ENCODE peak calls at places on chromosomes 11 and 22, in seven cellular contexts. One of them, this sample, is unnamed.

GRCh38 chr11:86696004-86696403 is 23.6 kb upstream of the ME3 start:
- DNase-seq in dorsolateral prefrontal cortex: no peak
- DNase-seq in RWPE1: peak; percentile 91
- DNase-seq in tibial nerve: no peak
- DNase-seq in CD8-positive, alpha-beta memory T cell: no peak
- DNase-seq in astrocyte: peak; percentile 97
- DNase-seq in kidney: no peak
- DNase-seq in this sample: no peak

GRCh38 chr11:63869686-63870085 is 30.8 kb downstream of the MARK2 start:
- DNase-seq in dorsolateral prefrontal cortex: no peak
- DNase-seq in RWPE1: no peak
- DNase-seq in tibial nerve: no peak
- DNase-seq in CD8-positive, alpha-beta memory T cell: peak; percentile 74
- DNase-seq in astrocyte: no peak
- DNase-seq in kidney: no peak
- DNase-seq in this sample: no peak

GRCh38 chr11:79173615-79174014 is 267.2 kb downstream of the TENM4 start:
- DNase-seq in dorsolateral prefrontal cortex: no peak
- DNase-seq in RWPE1: no peak
- DNase-seq in tibial nerve: no peak
- DNase-seq in CD8-positive, alpha-beta memory T cell: no peak
- DNase-seq in astrocyte: peak; percentile 78
- DNase-seq in kidney: no peak
- DNase-seq in this sample: no peak

GRCh38 chr11:84817998-84818397 is 809.1 kb downstream of the DLG2 start:
- DNase-seq in dorsolateral prefrontal cortex: no peak
- DNase-seq in RWPE1: peak; percentile 27
- DNase-seq in tibial nerve: no peak
- DNase-seq in CD8-positive, alpha-beta memory T cell: no peak
- DNase-seq in astrocyte: peak; percentile 30
- DNase-seq in kidney: no peak
- DNase-seq in this sample: no peak

GRCh38 chr11:101915811-101916291 is 471 bp downstream of the ANGPTL5 start:
- DNase-seq in dorsolateral prefrontal cortex: no peak
- DNase-seq in RWPE1: no peak
- DNase-seq in tibial nerve: no peak
- DNase-seq in CD8-positive, alpha-beta memory T cell: no peak
- DNase-seq in astrocyte: peak; percentile 25
- DNase-seq in kidney: no peak
- DNase-seq in this sample: no peak

GRCh38 chr11:35323076-35323868 is 96.1 kb downstream of the SLC1A2 start:
- DNase-seq in dorsolateral prefrontal cortex: no peak
- DNase-seq in RWPE1: no peak
- DNase-seq in tibial nerve: no peak
- DNase-seq in CD8-positive, alpha-beta memory T cell: no peak
- DNase-seq in astrocyte: peak; percentile 46
- DNase-seq in kidney: no peak
- DNase-seq in this sample: no peak

GRCh38 chr11:9351956-9352355 is 32.5 kb upstream of the IPO7 start:
- DNase-seq in dorsolateral prefrontal cortex: no peak
- DNase-seq in RWPE1: peak; percentile 46
- DNase-seq in tibial nerve: no peak
- DNase-seq in CD8-positive, alpha-beta memory T cell: no peak
- DNase-seq in astrocyte: peak; percentile 30
- DNase-seq in kidney: no peak
- DNase-seq in this sample: no peak

GRCh38 chr22:39707351-39707750 is 136.8 kb downstream of the CACNA1I start:
- DNase-seq in dorsolateral prefrontal cortex: no peak
- DNase-seq in RWPE1: no peak
- DNase-seq in tibial nerve: no peak
- DNase-seq in CD8-positive, alpha-beta memory T cell: no peak
- DNase-seq in astrocyte: no peak
- DNase-seq in kidney: no peak
- DNase-seq in this sample: no peak

GRCh38 chr11:26867286-26867685 is 126.6 kb upstream of the FIBIN start:
- DNase-seq in dorsolateral prefrontal cortex: no peak
- DNase-seq in RWPE1: no peak
- DNase-seq in tibial nerve: no peak
- DNase-seq in CD8-positive, alpha-beta memory T cell: no peak
- DNase-seq in astrocyte: no peak
- DNase-seq in kidney: no peak
- DNase-seq in this sample: no peak

GRCh38 chr22:44670220-44670983 is 31.6 kb upstream of the PRR5 start:
- DNase-seq in dorsolateral prefrontal cortex: no peak
- DNase-seq in RWPE1: no peak
- DNase-seq in tibial nerve: no peak
- DNase-seq in CD8-positive, alpha-beta memory T cell: no peak
- DNase-seq in astrocyte: no peak
- DNase-seq in kidney: peak; percentile 48
- DNase-seq in this sample: no peak

GRCh38 chr22:44669725-44670027 is 32.3 kb upstream of the PRR5 start:
- DNase-seq in dorsolateral prefrontal cortex: no peak
- DNase-seq in RWPE1: no peak
- DNase-seq in tibial nerve: no peak
- DNase-seq in CD8-positive, alpha-beta memory T cell: no peak
- DNase-seq in astrocyte: no peak
- DNase-seq in kidney: peak; percentile 67
- DNase-seq in this sample: no peak

GRCh38 chr22:44667829-44668189 is 34.2 kb upstream of the PRR5 start:
- DNase-seq in dorsolateral prefrontal cortex: no peak
- DNase-seq in RWPE1: no peak
- DNase-seq in tibial nerve: no peak
- DNase-seq in CD8-positive, alpha-beta memory T cell: peak; percentile 91
- DNase-seq in astrocyte: no peak
- DNase-seq in kidney: peak; percentile 50
- DNase-seq in this sample: no peak

GRCh38 chr22:44668190-44668885 is 33.7 kb upstream of the PRR5 start:
- DNase-seq in dorsolateral prefrontal cortex: no peak
- DNase-seq in RWPE1: no peak
- DNase-seq in tibial nerve: no peak
- DNase-seq in CD8-positive, alpha-beta memory T cell: peak; percentile 77
- DNase-seq in astrocyte: no peak
- DNase-seq in kidney: peak; percentile 78
- DNase-seq in this sample: no peak

DNA sequence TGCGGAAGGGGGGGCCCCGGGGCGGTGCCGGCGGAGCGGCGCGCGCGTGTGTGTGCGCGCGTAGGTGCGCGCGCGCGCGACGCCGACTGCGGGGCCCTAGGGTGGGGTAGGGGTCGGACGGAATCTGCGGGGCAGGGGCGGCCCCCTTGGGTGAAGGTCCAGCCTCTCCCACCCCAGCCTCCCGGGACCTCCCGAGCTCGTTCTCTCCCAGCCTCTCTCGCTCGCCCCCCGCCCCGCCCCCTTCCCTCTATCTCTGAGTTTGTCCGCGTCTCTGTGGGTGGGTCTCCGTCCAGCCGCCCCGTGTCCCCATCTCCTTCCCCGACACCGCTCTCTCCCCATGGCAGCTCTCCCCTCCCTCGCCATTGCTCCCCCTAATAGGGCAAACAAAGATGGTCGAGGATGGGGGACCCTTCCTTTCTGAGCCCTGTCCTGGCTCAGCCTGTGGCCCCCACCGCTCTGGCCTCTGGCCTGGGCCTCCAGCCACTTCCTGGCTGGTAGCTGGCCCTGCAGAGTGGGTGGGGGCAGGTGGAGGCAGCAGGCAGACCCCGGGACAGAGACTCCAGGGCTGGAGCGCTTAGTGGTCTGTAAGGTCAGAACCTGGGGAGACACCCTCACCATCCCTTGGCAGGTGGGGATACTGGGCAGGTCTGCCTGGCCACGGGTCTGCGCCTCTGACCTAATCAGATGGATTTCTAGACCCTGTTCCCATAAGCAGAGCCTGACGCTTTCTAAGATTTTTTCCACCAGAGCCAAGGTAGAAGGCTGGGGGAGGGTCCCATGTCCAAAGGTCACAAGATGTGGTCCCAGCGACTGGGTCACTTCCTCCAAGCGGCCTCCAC is 32.9 kb upstream of the PRR5 start:
- DNase-seq in dorsolateral prefrontal cortex: no peak
- DNase-seq in RWPE1: no peak
- DNase-seq in tibial nerve: no peak
- DNase-seq in CD8-positive, alpha-beta memory T cell: peak; percentile 58
- DNase-seq in astrocyte: no peak
- DNase-seq in kidney: peak; percentile 78
- DNase-seq in this sample: no peak
- H3K27ac ChIP-seq in dorsolateral prefrontal cortex: no peak overlapping the region
- H3K27ac ChIP-seq in RWPE1: no peak overlapping the region
- H3K27ac ChIP-seq in tibial nerve: no peak overlapping the region
- H3K27ac ChIP-seq in CD8-positive, alpha-beta memory T cell: peak overlapping the region; percentile 15
- H3K27ac ChIP-seq in astrocyte: no peak overlapping the region
- H3K27ac ChIP-seq in kidney: no peak overlapping the region
- H3K27ac ChIP-seq in this sample: no peak overlapping the region

GRCh38 chr11:108648528-108648885 is 16.4 kb upstream of the DDX10 start:
- DNase-seq in dorsolateral prefrontal cortex: no peak
- DNase-seq in RWPE1: no peak
- DNase-seq in tibial nerve: no peak
- DNase-seq in CD8-positive, alpha-beta memory T cell: no peak
- DNase-seq in astrocyte: no peak
- DNase-seq in kidney: no peak
- DNase-seq in this sample: no peak
- H3K27ac ChIP-seq in dorsolateral prefrontal cortex: no peak overlapping the region
- H3K27ac ChIP-seq in RWPE1: no peak overlapping the region
- H3K27ac ChIP-seq in tibial nerve: no peak overlapping the region
- H3K27ac ChIP-seq in CD8-positive, alpha-beta memory T cell: no peak overlapping the region
- H3K27ac ChIP-seq in astrocyte: no peak overlapping the region
- H3K27ac ChIP-seq in kidney: no peak overlapping the region
- H3K27ac ChIP-seq in this sample: no peak overlapping the region

GRCh38 chr11:69123593-69124545 is 31.9 kb upstream of the SMIM38 start:
- DNase-seq in dorsolateral prefrontal cortex: no peak
- DNase-seq in RWPE1: no peak
- DNase-seq in tibial nerve: no peak
- DNase-seq in CD8-positive, alpha-beta memory T cell: no peak
- DNase-seq in astrocyte: no peak
- DNase-seq in kidney: peak; percentile 73
- DNase-seq in this sample: no peak

GRCh38 chr11:69121621-69122336 is 34.0 kb upstream of the SMIM38 start:
- DNase-seq in dorsolateral prefrontal cortex: no peak
- DNase-seq in RWPE1: no peak
- DNase-seq in tibial nerve: no peak
- DNase-seq in CD8-positive, alpha-beta memory T cell: no peak
- DNase-seq in astrocyte: no peak
- DNase-seq in kidney: peak; percentile 70
- DNase-seq in this sample: no peak

GRCh38 chr11:69121021-69121420 is 34.7 kb upstream of the SMIM38 start:
- DNase-seq in dorsolateral prefrontal cortex: no peak
- DNase-seq in RWPE1: no peak
- DNase-seq in tibial nerve: no peak
- DNase-seq in CD8-positive, alpha-beta memory T cell: no peak
- DNase-seq in astrocyte: no peak
- DNase-seq in kidney: peak; percentile 53
- DNase-seq in this sample: no peak

GRCh38 chr11:69122642-69123431 is 32.9 kb upstream of the SMIM38 start:
- DNase-seq in dorsolateral prefrontal cortex: no peak
- DNase-seq in RWPE1: peak; percentile 96
- DNase-seq in tibial nerve: no peak
- DNase-seq in CD8-positive, alpha-beta memory T cell: no peak
- DNase-seq in astrocyte: peak; percentile 73
- DNase-seq in kidney: peak; percentile 97
- DNase-seq in this sample: no peak

GRCh38 chr11:69122337-69122641 is 33.4 kb upstream of the SMIM38 start:
- DNase-seq in dorsolateral prefrontal cortex: no peak
- DNase-seq in RWPE1: no peak
- DNase-seq in tibial nerve: no peak
- DNase-seq in CD8-positive, alpha-beta memory T cell: no peak
- DNase-seq in astrocyte: no peak
- DNase-seq in kidney: no peak
- DNase-seq in this sample: no peak
- H3K27ac ChIP-seq in dorsolateral prefrontal cortex: no peak overlapping the region
- H3K27ac ChIP-seq in RWPE1: peak overlapping the region; percentile 95
- H3K27ac ChIP-seq in tibial nerve: peak overlapping the region; percentile 48
- H3K27ac ChIP-seq in CD8-positive, alpha-beta memory T cell: no peak overlapping the region
- H3K27ac ChIP-seq in astrocyte: no peak overlapping the region
- H3K27ac ChIP-seq in kidney: peak overlapping the region; percentile 89
- H3K27ac ChIP-seq in this sample: no peak overlapping the region

GRCh38 chr22:44743804-44744211 is 8.6 kb upstream of the ARHGAP8 start:
- DNase-seq in dorsolateral prefrontal cortex: no peak
- DNase-seq in RWPE1: no peak
- DNase-seq in tibial nerve: no peak
- DNase-seq in CD8-positive, alpha-beta memory T cell: no peak
- DNase-seq in astrocyte: no peak
- DNase-seq in kidney: no peak
- DNase-seq in this sample: no peak

GRCh38 chr22:44746836-44747519 is 5.4 kb upstream of the ARHGAP8 start:
- DNase-seq in dorsolateral prefrontal cortex: no peak
- DNase-seq in RWPE1: no peak
- DNase-seq in tibial nerve: no peak
- DNase-seq in CD8-positive, alpha-beta memory T cell: no peak
- DNase-seq in astrocyte: no peak
- DNase-seq in kidney: no peak
- DNase-seq in this sample: no peak

GRCh38 chr22:44743247-44743646 is 9.1 kb upstream of the ARHGAP8 start:
- DNase-seq in dorsolateral prefrontal cortex: no peak
- DNase-seq in RWPE1: no peak
- DNase-seq in tibial nerve: no peak
- DNase-seq in CD8-positive, alpha-beta memory T cell: no peak
- DNase-seq in astrocyte: no peak
- DNase-seq in kidney: peak; percentile 48
- DNase-seq in this sample: no peak

GRCh38 chr22:44748524-44748923 is 3.9 kb upstream of the ARHGAP8 start:
- DNase-seq in dorsolateral prefrontal cortex: no peak
- DNase-seq in RWPE1: no peak
- DNase-seq in tibial nerve: no peak
- DNase-seq in CD8-positive, alpha-beta memory T cell: no peak
- DNase-seq in astrocyte: no peak
- DNase-seq in kidney: no peak
- DNase-seq in this sample: no peak

DNA sequence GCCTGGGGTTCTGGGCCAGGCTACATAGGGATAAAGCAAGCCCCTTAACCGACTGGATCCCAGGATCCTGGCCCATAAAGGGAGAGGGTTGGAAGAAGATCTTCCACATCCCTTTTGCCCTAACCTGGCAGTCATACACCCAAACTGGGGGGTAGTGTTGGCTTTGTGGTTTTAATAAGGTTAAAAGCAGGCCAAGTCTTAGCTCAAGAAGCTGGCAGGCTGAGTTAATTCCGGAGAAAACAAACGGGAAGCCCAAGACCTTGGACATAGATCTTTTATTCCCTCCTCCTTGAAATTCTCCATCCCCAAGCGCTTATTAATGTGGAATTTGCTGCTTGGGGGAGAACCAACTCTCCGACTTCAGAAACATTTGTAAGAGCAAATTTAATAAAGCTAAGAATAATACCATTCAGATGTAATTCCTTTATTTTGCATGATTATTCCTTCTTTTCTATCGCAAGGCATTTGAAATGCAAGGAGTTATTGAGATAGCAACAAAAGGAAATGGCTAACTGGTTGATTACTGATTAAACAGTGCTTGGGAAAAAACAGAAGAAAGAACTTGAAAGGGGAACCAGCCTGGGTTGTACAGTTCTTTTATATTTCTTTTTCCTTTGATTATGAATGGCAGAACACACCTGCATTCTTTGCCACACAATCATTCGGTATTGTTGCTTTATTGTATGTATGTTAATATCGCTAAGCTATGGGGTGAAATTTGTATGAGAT is 6.2 kb upstream of the ARHGAP8 start:
- DNase-seq in dorsolateral prefrontal cortex: no peak
- DNase-seq in RWPE1: no peak
- DNase-seq in tibial nerve: no peak
- DNase-seq in CD8-positive, alpha-beta memory T cell: no peak
- DNase-seq in astrocyte: no peak
- DNase-seq in kidney: no peak
- DNase-seq in this sample: no peak
- H3K27ac ChIP-seq in dorsolateral prefrontal cortex: no peak overlapping the region
- H3K27ac ChIP-seq in RWPE1: no peak overlapping the region
- H3K27ac ChIP-seq in tibial nerve: no peak overlapping the region
- H3K27ac ChIP-seq in CD8-positive, alpha-beta memory T cell: no peak overlapping the region
- H3K27ac ChIP-seq in astrocyte: no peak overlapping the region
- H3K27ac ChIP-seq in kidney: peak overlapping the region; percentile 73
- H3K27ac ChIP-seq in this sample: no peak overlapping the region